ENCODE peak calls at places on chromosome 15, in eight cellular contexts. D, Y, N, W, S, J, V and E are unnamed samples.

GRCh38 chr15:63403254-63403945 is 21.8 kb upstream of the CA12 start:
- DNase-seq in D (no peak), Y (peak; percentile 41), N (no peak), W (no peak), S (no peak), J (no peak), V (no peak), E (no peak)

GRCh38 chr15:52481915-52482314 is 46.8 kb downstream of the MYO5A start:
- DNase-seq in D (no peak), Y (peak; percentile 83), N (no peak), W (no peak), S (peak; percentile 27), J (no peak), V (peak; percentile 13), E (no peak)

GRCh38 chr15:76058714-76059319 is 968 bp upstream of the TMEM266 start:
- DNase-seq in D (peak; percentile 42), Y (peak; percentile 27), N (peak; percentile 20), W (no peak), S (peak; percentile 24), J (peak; percentile 30), V (no peak), E (no peak)

GRCh38 chr15:94098877-94099606 is 132.3 kb upstream of the MCTP2 start:
- DNase-seq in D (no peak), Y (no peak), N (no peak), W (no peak), S (no peak), J (no peak), V (no peak), E (no peak)

GRCh38 chr15:64430000-64430735 is 30.2 kb upstream of the ZNF609 start:
- DNase-seq in D (peak; percentile 42), Y (peak; percentile 89), N (peak; percentile 20), W (no peak), S (peak; percentile 22), J (no peak), V (no peak), E (no peak)

GRCh38 chr15:86040360-86041095 is 39.1 kb upstream of the AGBL1 start:
- DNase-seq in D (peak; percentile 55), Y (no peak), N (no peak), W (no peak), S (no peak), J (no peak), V (no peak), E (no peak)

GRCh38 chr15:84023636-84024035 is 211.9 kb upstream of the GOLGA6L4 start:
- DNase-seq in D (peak; percentile 43), Y (peak; percentile 37), N (peak; percentile 26), W (no peak), S (no peak), J (peak; percentile 35), V (peak; percentile 28), E (no peak)

GRCh38 chr15:38600241-38600640 is 35.6 kb upstream of the RASGRP1 start:
- DNase-seq in D (no peak), Y (no peak), N (no peak), W (no peak), S (no peak), J (no peak), V (no peak), E (no peak)

GRCh38 chr15:31062310-31062964 is 39.1 kb downstream of the TRPM1 start:
- DNase-seq in D (no peak), Y (peak; percentile 63), N (no peak), W (no peak), S (no peak), J (no peak), V (no peak), E (no peak)

GRCh38 chr15:71880276-71880675 is 69.9 kb downstream of the NR2E3 start:
- DNase-seq in D (no peak), Y (no peak), N (no peak), W (no peak), S (no peak), J (no peak), V (no peak), E (no peak)

GRCh38 chr15:62879770-62880169 is 162.8 kb upstream of the TPM1 start:
- DNase-seq in D (no peak), Y (no peak), N (no peak), W (no peak), S (no peak), J (no peak), V (no peak), E (no peak)

GRCh38 chr15:74541494-74542191 is 623 bp downstream of the ARID3B start:
- DNase-seq in D (no peak), Y (peak; percentile 73), N (peak; percentile 52), W (peak; percentile 30), S (peak; percentile 75), J (peak; percentile 24), V (no peak), E (peak; percentile 45)

GRCh38 chr15:36970522-36970921 is 129.8 kb downstream of the MEIS2 start:
- DNase-seq in D (no peak), Y (no peak), N (peak; percentile 18), W (no peak), S (no peak), J (no peak), V (no peak), E (no peak)

GRCh38 chr15:26891448-26891881 is 24.6 kb downstream of the GABRA5 start:
- DNase-seq in D (peak; percentile 90), Y (peak; percentile 84), N (peak; percentile 50), W (no peak), S (peak; percentile 31), J (peak; percentile 95), V (no peak), E (peak; percentile 89)

GRCh38 chr15:98663045-98663444 is 14.7 kb downstream of the IGF1R start:
- DNase-seq in D (no peak), Y (no peak), N (no peak), W (no peak), S (no peak), J (no peak), V (no peak), E (no peak)

GRCh38 chr15:101042320-101042719 is 123.2 kb downstream of the LRRK1 start:
- DNase-seq in D (no peak), Y (no peak), N (peak; percentile 6), W (no peak), S (peak; percentile 11), J (no peak), V (no peak), E (peak; percentile 29)

GRCh38 chr15:95715919-95716318 is 614.6 kb upstream of the NR2F2 start:
- DNase-seq in D (peak; percentile 16), Y (no peak), N (no peak), W (no peak), S (no peak), J (no peak), V (no peak), E (no peak)

GRCh38 chr15:95864467-95864886 is 466.0 kb upstream of the NR2F2 start:
- DNase-seq in D (no peak), Y (no peak), N (no peak), W (no peak), S (no peak), J (no peak), V (no peak), E (no peak)

GRCh38 chr15:27598251-27599045 is 500.7 kb downstream of the OCA2 start:
- DNase-seq in D (no peak), Y (no peak), N (no peak), W (no peak), S (no peak), J (no peak), V (no peak), E (no peak)

GRCh38 chr15:25947336-25948080 is 84.4 kb upstream of the ATP10A start:
- DNase-seq in D (peak; percentile 51), Y (peak; percentile 14), N (no peak), W (no peak), S (no peak), J (peak; percentile 45), V (no peak), E (no peak)

GRCh38 chr15:54836052-54836795 is 360.5 kb downstream of the RSL24D1 start:
- DNase-seq in D (no peak), Y (no peak), N (no peak), W (no peak), S (no peak), J (no peak), V (no peak), E (no peak)

GRCh38 chr15:92930776-92931175 is 30.7 kb downstream of the CHD2 start:
- DNase-seq in D (no peak), Y (peak; percentile 89), N (no peak), W (no peak), S (no peak), J (no peak), V (no peak), E (no peak)

GRCh38 chr15:41429003-41429890 is 12.4 kb downstream of the RTF1 start:
- DNase-seq in D (no peak), Y (no peak), N (peak; percentile 23), W (no peak), S (no peak), J (no peak), V (no peak), E (no peak)
- TF ChIP-seq CTCF in D (no peak), Y (no peak), N (no peak), W (no peak), S (no peak), J (no peak), V (no peak), E (no peak)

GRCh38 chr15:44286814-44287555 is 1.5 kb upstream of the GOLM2 start:
- DNase-seq in D (no peak), Y (peak; percentile 10), N (no peak), W (no peak), S (no peak), J (no peak), V (no peak), E (no peak)
- TF ChIP-seq CTCF in D (no peak), Y (no peak), N (no peak), W (peak; percentile 12), S (peak; percentile 27), J (peak; percentile 54), V (no peak), E (peak; percentile 34)

DNA sequence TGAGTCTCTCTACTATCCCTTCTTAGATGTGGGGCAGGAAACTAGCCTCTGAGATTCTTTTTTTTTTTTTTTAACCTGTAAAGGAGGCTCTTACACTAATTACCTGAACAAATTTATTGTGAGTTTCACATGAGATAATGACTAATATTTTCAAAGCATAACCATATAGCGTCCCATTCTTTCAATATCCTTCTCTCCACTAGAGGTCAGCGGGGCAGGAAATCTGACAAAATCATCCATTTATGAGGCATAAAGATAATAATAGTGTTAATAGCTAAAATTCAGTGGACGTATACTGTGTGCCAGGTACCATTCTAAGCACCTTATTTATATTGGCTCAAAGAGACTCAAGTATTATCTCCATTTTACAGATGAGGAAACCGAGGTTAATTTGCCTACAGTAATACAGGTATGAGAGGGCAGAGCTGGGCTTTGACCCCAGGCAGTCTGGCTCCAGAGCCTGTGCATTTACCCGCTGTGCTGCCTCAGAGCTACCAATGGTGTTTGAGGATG is 16.3 kb upstream of the SMAD6 start:
- DNase-seq in D (no peak), Y (peak; percentile 37), N (no peak), W (no peak), S (no peak), J (no peak), V (no peak), E (no peak)
- TF ChIP-seq CTCF in D (no peak), Y (peak; percentile 27), N (no peak), W (no peak), S (no peak), J (peak; percentile 31), V (peak; percentile 54), E (peak; percentile 48)

GRCh38 chr15:70636540-70637165 is 126.7 kb downstream of the UACA start:
- DNase-seq in D (peak; percentile 25), Y (peak; percentile 34), N (no peak), W (no peak), S (no peak), J (no peak), V (peak; percentile 16), E (no peak)
- TF ChIP-seq CTCF in D (no peak), Y (no peak), N (no peak), W (no peak), S (no peak), J (no peak), V (peak; percentile 44), E (no peak)

GRCh38 chr15:66394912-66395311 is 8.2 kb downstream of the MAP2K1 start:
- DNase-seq in D (no peak), Y (no peak), N (no peak), W (no peak), S (no peak), J (no peak), V (no peak), E (no peak)
- TF ChIP-seq CTCF in D (no peak), Y (no peak), N (no peak), W (no peak), S (no peak), J (no peak), V (no peak), E (no peak)